ENCODE peak calls at places on chromosomes 2 and 18, in nine cellular contexts. K, H, T, X, M, U, I, N and B are unnamed samples.

GRCh38 chr2:1738646-1739302 is 5.5 kb downstream of the PXDN start:
- DNase-seq in K (peak), H (no peak), T (no peak), X (no peak), M (no peak), U (peak), I (no peak), N (no peak), B (no peak)

GRCh38 chr2:105447476-105447875 is 48.6 kb upstream of the FHL2 start:
- DNase-seq in K (no peak), H (no peak), T (no peak), X (no peak), M (no peak), U (no peak), I (no peak), N (no peak), B (no peak)

GRCh38 chr2:51013060-51013746 is 18.7 kb downstream of the NRXN1 start:
- DNase-seq in K (no peak), H (no peak), T (peak), X (no peak), M (no peak), U (peak), I (no peak), N (no peak), B (peak)

GRCh38 chr2:233072838-233073237 is 12.7 kb downstream of the INPP5D start:
- DNase-seq in K (no peak), H (no peak), T (no peak), X (no peak), M (no peak), U (no peak), I (no peak), N (no peak), B (no peak)

GRCh38 chr2:85017436-85018048 is 46.6 kb downstream of the KCMF1 start:
- DNase-seq in K (no peak), H (no peak), T (no peak), X (no peak), M (no peak), U (peak), I (no peak), N (no peak), B (no peak)

GRCh38 chr2:10260130-10260529 is 42.6 kb upstream of the HPCAL1 start:
- DNase-seq in K (no peak), H (no peak), T (no peak), X (no peak), M (peak), U (peak), I (no peak), N (no peak), B (no peak)

GRCh38 chr2:95273911-95274290 is 348 bp upstream of the PROM2 start:
- DNase-seq in K (no peak), H (no peak), T (no peak), X (no peak), M (no peak), U (no peak), I (peak), N (no peak), B (no peak)

GRCh38 chr18:75785175-75785574 is 357.7 kb upstream of the SMIM21 start:
- DNase-seq in K (no peak), H (no peak), T (no peak), X (no peak), M (no peak), U (no peak), I (no peak), N (no peak), B (no peak)